ENCODE peak calls at places on chromosomes 13 and 19, in seven cellular contexts. I is AG09309, S is WTC11, U is ovary, Q is H9, V is cardiac fibroblast, X is kidney epithelial cell. A is an unnamed sample.

GRCh38 chr19:14677464-14677863 is 2.8 kb upstream of the ADGRE3 start:
- DNase-seq in X (no peak), U (no peak), S (no peak), V (no peak), Q (no peak), I (no peak), A (no peak)

GRCh38 chr19:40255619-40256166 is 29.2 kb upstream of the CCNP start:
- DNase-seq in S (no peak), U (no peak), I (no peak), X (no peak), V (no peak), Q (no peak), A (no peak)

GRCh38 chr13:80654638-80655249 is 313.8 kb upstream of the SPRY2 start:
- DNase-seq in Q (no peak), V (no peak), I (no peak), U (no peak), S (no peak), X (no peak), A (no peak)

GRCh38 chr13:113405481-113406300 is 41.8 kb upstream of the GRTP1 start:
- DNase-seq in V (no peak), U (no peak), Q (peak), S (no peak), X (no peak), I (no peak), A (no peak)

GRCh38 chr19:51076602-51077213 is 6.0 kb downstream of the KLK14 start:
- DNase-seq in Q (no peak), I (no peak), V (no peak), S (no peak), U (no peak), X (no peak), A (no peak)

GRCh38 chr19:52170304-52170703 is 1.1 kb downstream of the ZNF836 start:
- DNase-seq in V (peak), S (no peak), X (no peak), Q (no peak), U (no peak), I (no peak), A (no peak)

GRCh38 chr13:112064222-112064621 is 2.7 kb upstream of the SOX1 start:
- DNase-seq in S (no peak), Q (no peak), X (no peak), I (no peak), U (no peak), V (no peak), A (no peak)

GRCh38 chr19:14375055-14375581 is 6.1 kb upstream of the ADGRE5 start:
- DNase-seq in U (no peak), X (no peak), Q (no peak), I (no peak), V (no peak), S (no peak), A (no peak)

GRCh38 chr13:41019027-41019487 is at the start of gene ELF1:
- DNase-seq in I (no peak), S (no peak), U (peak), X (peak), Q (no peak), V (peak), A (peak)

GRCh38 chr19:56538254-56538760 is 441 bp upstream of the ZFP28 start:
- DNase-seq in U (peak), I (peak), S (peak), V (peak), X (peak), Q (peak), A (peak)

GRCh38 chr13:113904411-113904810 is 40.5 kb upstream of the GAS6 start:
- DNase-seq in I (no peak), Q (peak), V (no peak), S (peak), U (no peak), X (no peak), A (no peak)

GRCh38 chr19:35673121-35673804 is 6.9 kb downstream of the UPK1A start:
- DNase-seq in X (peak), V (peak), Q (peak), S (peak), I (peak), U (no peak), A (peak)

GRCh38 chr19:14337510-14337909 is 43.7 kb upstream of the ADGRE5 start:
- DNase-seq in V (no peak), X (no peak), U (no peak), I (no peak), Q (peak), S (peak), A (no peak)

GRCh38 chr13:113832204-113832603 is 31.7 kb downstream of the GAS6 start:
- DNase-seq in X (no peak), V (no peak), U (no peak), S (no peak), Q (no peak), I (no peak), A (no peak)

GRCh38 chr13:24230428-24231072 is 70.0 kb downstream of the SPATA13 start:
- DNase-seq in I (no peak), S (no peak), V (no peak), U (no peak), X (no peak), Q (no peak), A (no peak)

GRCh38 chr19:49983645-49984229 is 22.8 kb upstream of the SIGLEC11 start:
- DNase-seq in S (peak), Q (peak), V (peak), U (peak), I (no peak), X (no peak), A (no peak)

GRCh38 chr19:9986787-9987281 is 23.5 kb downstream of the COL5A3 start:
- DNase-seq in S (no peak), I (no peak), X (no peak), V (peak), Q (no peak), U (peak), A (no peak)

GRCh38 chr19:16076154-16076957 is at the start of gene TPM4:
- DNase-seq in Q (peak), X (peak), S (peak), U (peak), I (peak), V (peak), A (peak)

GRCh38 chr13:99961634-99962033 is 9.9 kb downstream of the ZIC5 start:
- DNase-seq in S (no peak), I (no peak), U (no peak), V (no peak), Q (no peak), X (no peak), A (no peak)

GRCh38 chr13:99960663-99961440 is 10.7 kb downstream of the ZIC5 start:
- DNase-seq in Q (no peak), U (no peak), S (no peak), V (no peak), I (no peak), X (no peak), A (no peak)

GRCh38 chr13:99959127-99959529 is 12.4 kb downstream of the ZIC5 start:
- DNase-seq in V (no peak), U (no peak), I (no peak), X (no peak), Q (no peak), S (no peak), A (no peak)

GRCh38 chr13:99958402-99959126 is 13.0 kb downstream of the ZIC5 start:
- DNase-seq in V (no peak), U (no peak), Q (peak), X (no peak), I (no peak), S (peak), A (no peak)

GRCh38 chr13:99959538-99960230 is 11.9 kb downstream of the ZIC5 start:
- DNase-seq in Q (no peak), S (peak), X (no peak), I (no peak), U (no peak), V (no peak), A (no peak)
- TF ChIP-seq CTCF in Q (peak), S (no peak), X (no peak), I (no peak), U (no peak), V (no peak), A (peak)

DNA sequence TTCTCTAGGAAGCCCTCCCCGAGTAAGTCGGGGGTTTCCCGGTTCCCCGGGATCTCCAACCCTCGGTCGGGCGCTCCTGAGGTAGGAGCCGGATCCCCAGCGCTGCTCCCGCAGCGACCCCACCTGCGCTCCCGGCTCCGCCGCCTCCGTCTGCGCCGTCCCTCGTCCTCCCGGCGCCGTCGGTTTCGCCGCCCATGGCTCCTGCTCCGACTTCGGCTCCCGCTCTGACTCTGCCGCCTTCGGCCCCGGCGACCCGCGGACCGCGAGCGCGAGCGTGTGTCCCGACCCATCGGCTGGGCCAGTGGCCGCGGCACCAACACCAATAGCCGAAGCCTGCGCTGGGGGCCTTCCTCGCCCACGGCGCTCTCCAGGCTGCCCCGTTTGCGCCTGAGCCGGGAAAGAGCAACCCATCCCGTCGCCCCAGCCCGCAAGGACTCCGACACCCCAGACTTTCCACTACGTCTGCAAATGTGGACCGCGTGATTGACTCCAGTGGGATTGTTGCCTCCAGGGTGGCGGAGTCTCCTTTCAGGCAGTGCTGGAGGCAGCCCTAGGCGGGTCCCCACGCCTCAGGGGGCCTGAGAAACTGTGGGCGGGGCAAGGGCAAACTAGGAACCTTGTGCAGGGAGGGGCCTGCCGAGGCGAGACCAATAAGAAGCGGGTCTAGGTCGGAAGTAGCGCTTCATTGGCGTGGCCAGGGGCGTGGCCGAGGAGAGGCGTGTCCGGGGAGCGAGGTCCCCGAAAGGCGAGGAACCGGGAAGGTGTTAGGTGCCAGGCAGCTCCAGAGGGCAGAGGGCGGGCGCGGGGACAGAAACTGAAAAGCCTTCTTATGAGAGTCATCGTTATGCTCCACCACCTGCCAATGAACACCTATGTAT is at the start of gene CACTIN:
- DNase-seq in I (peak), Q (peak), X (peak), S (peak), U (peak), V (peak), A (peak)
- TF ChIP-seq CTCF in I (no peak), Q (no peak), X (no peak), S (no peak), U (no peak), V (no peak), A (no peak)

GRCh38 chr13:76016799-76017198 is 380.7 kb downstream of the LMO7 start:
- DNase-seq in I (no peak), Q (peak), X (no peak), U (no peak), S (peak), V (peak), A (peak)
- TF ChIP-seq CTCF in I (peak), Q (peak), X (peak), U (no peak), S (peak), V (peak), A (peak)

GRCh38 chr19:13036366-13036976 is 41.2 kb downstream of the NFIX start:
- DNase-seq in I (no peak), Q (no peak), X (no peak), S (no peak), V (peak), U (no peak), A (no peak)
- TF ChIP-seq CTCF in I (no peak), Q (no peak), X (no peak), S (no peak), V (no peak), U (no peak), A (no peak)

GRCh38 chr13:30216111-30216510 is 91.2 kb downstream of the KATNAL1 start:
- DNase-seq in S (peak), Q (no peak), U (no peak), X (no peak), I (no peak), V (peak), A (no peak)
- TF ChIP-seq CTCF in S (no peak), Q (no peak), U (no peak), X (no peak), I (no peak), V (no peak), A (no peak)

GRCh38 chr19:12782174-12782423 is 6.7 kb upstream of the HOOK2 start:
- DNase-seq in V (no peak), Q (no peak), S (no peak), U (no peak), I (no peak), X (no peak), A (no peak)
- TF ChIP-seq CTCF in V (no peak), Q (no peak), S (no peak), U (no peak), I (no peak), X (no peak), A (no peak)

DNA sequence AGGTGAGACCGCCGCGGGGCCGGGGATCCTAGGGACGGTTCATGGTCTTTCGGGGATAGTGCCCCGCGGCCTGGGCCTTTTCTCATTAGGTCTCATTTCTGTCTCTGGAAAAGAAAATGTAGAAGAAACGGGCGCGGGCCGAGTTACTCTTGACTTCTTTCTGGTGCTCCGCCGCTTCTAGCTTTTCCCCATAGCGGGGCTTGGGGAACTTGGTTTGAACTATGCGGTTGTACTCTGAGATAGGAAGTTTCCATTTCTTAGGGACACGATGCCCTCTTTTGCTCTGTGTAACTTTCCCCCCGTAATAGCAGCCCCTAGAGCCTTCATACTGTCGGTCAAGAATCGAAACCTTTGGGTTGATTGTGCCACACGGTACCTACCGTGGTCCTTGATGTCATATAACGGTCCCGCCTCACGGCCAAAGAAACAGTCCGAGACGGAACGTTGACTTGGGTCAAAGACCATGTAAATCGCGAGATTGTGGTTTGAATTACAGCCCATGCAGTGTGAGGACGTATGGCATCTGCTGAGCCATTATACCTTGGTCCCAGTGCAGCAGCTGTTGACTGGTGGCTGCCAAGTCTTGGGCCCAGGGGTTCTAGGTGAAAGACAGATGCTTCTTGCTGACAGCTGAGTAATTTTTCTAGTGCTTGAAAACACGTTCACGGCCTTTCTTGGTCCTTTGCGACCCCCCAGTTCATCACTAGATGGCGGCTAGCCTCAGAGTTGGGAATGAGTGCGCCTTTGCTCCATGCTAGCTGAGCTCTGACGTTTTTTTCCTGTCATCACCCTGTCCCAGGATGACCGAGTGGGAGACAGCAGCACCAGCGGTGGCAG is 487 bp downstream of the RPS5 start:
- DNase-seq in I (no peak), V (no peak), Q (no peak), X (no peak), S (no peak), U (no peak), A (no peak)
- TF ChIP-seq CTCF in I (peak), V (no peak), Q (peak), X (peak), S (no peak), U (no peak), A (no peak)

DNA sequence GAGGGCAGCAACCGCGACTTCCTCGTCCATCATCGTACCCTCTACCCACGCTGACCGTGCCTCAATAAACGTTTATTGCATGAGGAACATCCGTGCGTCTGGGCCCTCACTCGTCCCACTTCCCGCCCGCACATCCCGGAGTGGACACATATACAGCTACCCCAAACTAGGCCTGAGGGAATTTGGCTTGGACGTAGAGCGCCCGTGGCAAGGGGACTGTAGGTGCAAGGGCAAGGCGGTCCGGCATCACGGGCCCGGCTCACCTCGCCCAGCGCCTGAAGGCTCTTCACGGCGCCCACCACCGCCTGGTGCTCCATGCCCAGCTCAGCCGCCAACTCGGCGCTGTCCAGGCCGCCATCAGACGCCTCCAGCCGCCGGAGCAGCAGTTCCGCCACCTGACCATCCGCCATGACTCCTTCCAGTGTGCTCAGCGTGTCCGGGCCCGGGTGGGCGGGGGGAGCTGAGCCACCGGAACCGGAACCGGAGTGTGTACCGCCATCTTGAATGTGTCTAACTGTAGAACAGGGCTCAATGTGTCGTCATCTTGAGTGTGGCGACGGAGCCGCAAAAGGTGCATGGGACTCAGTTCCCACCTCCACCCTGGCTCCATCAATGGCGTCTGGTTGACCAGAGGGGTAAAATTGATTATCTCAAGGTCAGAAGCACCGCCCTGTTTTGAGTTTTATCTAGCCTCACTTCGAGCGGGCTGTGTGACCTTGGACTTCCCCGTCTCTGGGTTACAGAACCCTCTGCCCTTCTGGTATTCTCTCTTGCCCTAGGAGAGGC is at the start of gene FARSA:
- DNase-seq in V (peak), U (peak), Q (peak), X (peak), S (peak), I (no peak), A (peak)
- TF ChIP-seq CTCF in V (no peak), U (no peak), Q (no peak), X (no peak), S (no peak), I (no peak), A (no peak)

DNA sequence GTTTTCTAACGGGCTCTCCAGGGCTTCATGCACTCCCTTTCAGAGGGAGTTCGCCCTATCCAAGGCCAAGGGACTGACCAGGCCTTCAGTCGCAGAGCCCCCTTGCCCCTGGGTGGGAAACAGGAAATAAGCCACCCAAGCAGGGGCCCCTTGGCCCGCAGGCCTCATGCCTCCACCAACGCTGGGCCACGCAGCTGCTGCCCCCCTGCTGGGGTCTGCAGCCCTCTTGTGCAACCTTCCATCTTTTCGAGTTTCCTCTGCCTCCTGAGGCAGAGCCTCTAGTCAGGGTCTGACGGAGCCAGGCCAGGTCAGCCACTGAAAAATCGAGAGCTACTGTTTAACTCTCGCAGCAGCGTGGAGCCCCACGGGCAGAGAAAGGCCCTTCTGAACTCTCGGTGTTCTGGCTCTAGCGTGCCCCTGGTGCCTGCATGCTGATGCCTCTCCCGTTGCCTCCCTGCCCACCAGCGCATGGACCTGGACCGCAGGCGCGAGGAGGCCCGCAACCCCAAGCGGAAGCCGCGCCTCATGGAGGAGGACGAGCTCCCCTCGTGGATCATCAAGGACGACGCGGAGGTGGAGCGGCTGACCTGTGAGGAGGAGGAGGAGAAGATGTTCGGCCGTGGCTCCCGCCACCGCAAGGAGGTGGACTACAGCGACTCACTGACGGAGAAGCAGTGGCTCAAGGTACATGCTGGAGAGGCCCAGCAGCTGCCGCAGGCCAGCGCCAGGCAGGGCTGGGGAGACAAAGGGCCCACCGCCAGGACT is 54.6 kb upstream of the LDLR start:
- DNase-seq in U (no peak), X (no peak), I (no peak), S (no peak), V (no peak), Q (no peak), A (no peak)
- TF ChIP-seq CTCF in U (no peak), X (no peak), I (no peak), S (no peak), V (no peak), Q (no peak), A (no peak)